ENCODE peak calls at places on chromosomes 2 and 18, in nine cellular contexts. One of them, this sample, is unnamed.
A peak's percentile ranks its signal among the peaks of the same experiment; 100 is the strongest.

GRCh38 chr2:172472441-172473051 is 45.2 kb downstream of the ITGA6 start:
- DNase-seq in stimulated activated CD8-positive, alpha-beta memory T cell treated with anti-CD3 and anti-CD28 coated beads, Interleukin-2, amount 100 ng/mL, for 1 hour: no peak
- DNase-seq in stromal cell of bone marrow: no peak
- DNase-seq in stimulated activated effector memory CD8-positive, alpha-beta T cell treated with anti-CD3 and anti-CD28 coated beads, Interleukin-12 subunit alpha, Interleukin-12 subunit beta, amount 100 ng/mL, for 72 hours: no peak
- DNase-seq in stimulated activated naive CD4-positive, alpha-beta T cell: no peak
- DNase-seq in T-helper 2 cell: no peak
- DNase-seq in dorsolateral prefrontal cortex: no peak
- DNase-seq in AG04449: no peak
- DNase-seq in NCI-H1105: no peak
- DNase-seq in this sample: no peak

GRCh38 chr18:36142751-36143150 is 13.1 kb downstream of the ELP2 start:
- DNase-seq in stimulated activated CD8-positive, alpha-beta memory T cell treated with anti-CD3 and anti-CD28 coated beads, Interleukin-2, amount 100 ng/mL, for 1 hour: no peak
- DNase-seq in stromal cell of bone marrow: no peak
- DNase-seq in stimulated activated effector memory CD8-positive, alpha-beta T cell treated with anti-CD3 and anti-CD28 coated beads, Interleukin-12 subunit alpha, Interleukin-12 subunit beta, amount 100 ng/mL, for 72 hours: no peak
- DNase-seq in stimulated activated naive CD4-positive, alpha-beta T cell: no peak
- DNase-seq in T-helper 2 cell: no peak
- DNase-seq in dorsolateral prefrontal cortex: no peak
- DNase-seq in AG04449: no peak
- DNase-seq in NCI-H1105: no peak
- DNase-seq in this sample: no peak

GRCh38 chr2:28338046-28338753 is 54.5 kb upstream of the FOSL2 start:
- DNase-seq in stimulated activated CD8-positive, alpha-beta memory T cell treated with anti-CD3 and anti-CD28 coated beads, Interleukin-2, amount 100 ng/mL, for 1 hour: no peak
- DNase-seq in stromal cell of bone marrow: peak; percentile 91
- DNase-seq in stimulated activated effector memory CD8-positive, alpha-beta T cell treated with anti-CD3 and anti-CD28 coated beads, Interleukin-12 subunit alpha, Interleukin-12 subunit beta, amount 100 ng/mL, for 72 hours: no peak
- DNase-seq in stimulated activated naive CD4-positive, alpha-beta T cell: no peak
- DNase-seq in T-helper 2 cell: no peak
- DNase-seq in dorsolateral prefrontal cortex: no peak
- DNase-seq in AG04449: peak; percentile 63
- DNase-seq in NCI-H1105: no peak
- DNase-seq in this sample: no peak

GRCh38 chr2:200703132-200703925 is 108.4 kb upstream of the BZW1 start:
- DNase-seq in stimulated activated CD8-positive, alpha-beta memory T cell treated with anti-CD3 and anti-CD28 coated beads, Interleukin-2, amount 100 ng/mL, for 1 hour: no peak
- DNase-seq in stromal cell of bone marrow: peak; percentile 57
- DNase-seq in stimulated activated effector memory CD8-positive, alpha-beta T cell treated with anti-CD3 and anti-CD28 coated beads, Interleukin-12 subunit alpha, Interleukin-12 subunit beta, amount 100 ng/mL, for 72 hours: peak; percentile 67
- DNase-seq in stimulated activated naive CD4-positive, alpha-beta T cell: no peak
- DNase-seq in T-helper 2 cell: no peak
- DNase-seq in dorsolateral prefrontal cortex: no peak
- DNase-seq in AG04449: peak; percentile 26
- DNase-seq in NCI-H1105: peak; percentile 5
- DNase-seq in this sample: no peak

GRCh38 chr2:63056309-63057065 is 5.9 kb downstream of the OTX1 start:
- DNase-seq in stimulated activated CD8-positive, alpha-beta memory T cell treated with anti-CD3 and anti-CD28 coated beads, Interleukin-2, amount 100 ng/mL, for 1 hour: no peak
- DNase-seq in stromal cell of bone marrow: no peak
- DNase-seq in stimulated activated effector memory CD8-positive, alpha-beta T cell treated with anti-CD3 and anti-CD28 coated beads, Interleukin-12 subunit alpha, Interleukin-12 subunit beta, amount 100 ng/mL, for 72 hours: no peak
- DNase-seq in stimulated activated naive CD4-positive, alpha-beta T cell: no peak
- DNase-seq in T-helper 2 cell: no peak
- DNase-seq in dorsolateral prefrontal cortex: no peak
- DNase-seq in AG04449: no peak
- DNase-seq in NCI-H1105: no peak
- DNase-seq in this sample: no peak

GRCh38 chr18:39840406-39840805 is 2114.6 kb upstream of the PIK3C3 start:
- DNase-seq in stimulated activated CD8-positive, alpha-beta memory T cell treated with anti-CD3 and anti-CD28 coated beads, Interleukin-2, amount 100 ng/mL, for 1 hour: no peak
- DNase-seq in stromal cell of bone marrow: no peak
- DNase-seq in stimulated activated effector memory CD8-positive, alpha-beta T cell treated with anti-CD3 and anti-CD28 coated beads, Interleukin-12 subunit alpha, Interleukin-12 subunit beta, amount 100 ng/mL, for 72 hours: no peak
- DNase-seq in stimulated activated naive CD4-positive, alpha-beta T cell: no peak
- DNase-seq in T-helper 2 cell: no peak
- DNase-seq in dorsolateral prefrontal cortex: no peak
- DNase-seq in AG04449: no peak
- DNase-seq in NCI-H1105: no peak
- DNase-seq in this sample: no peak

GRCh38 chr18:72871091-72871490 is 3.3 kb upstream of the NETO1 start:
- DNase-seq in stimulated activated CD8-positive, alpha-beta memory T cell treated with anti-CD3 and anti-CD28 coated beads, Interleukin-2, amount 100 ng/mL, for 1 hour: no peak
- DNase-seq in stromal cell of bone marrow: no peak
- DNase-seq in stimulated activated effector memory CD8-positive, alpha-beta T cell treated with anti-CD3 and anti-CD28 coated beads, Interleukin-12 subunit alpha, Interleukin-12 subunit beta, amount 100 ng/mL, for 72 hours: no peak
- DNase-seq in stimulated activated naive CD4-positive, alpha-beta T cell: no peak
- DNase-seq in T-helper 2 cell: no peak
- DNase-seq in dorsolateral prefrontal cortex: no peak
- DNase-seq in AG04449: peak; percentile 5
- DNase-seq in NCI-H1105: no peak
- DNase-seq in this sample: no peak

GRCh38 chr2:195477248-195477995 is 179.6 kb upstream of the SLC39A10 start:
- DNase-seq in stimulated activated CD8-positive, alpha-beta memory T cell treated with anti-CD3 and anti-CD28 coated beads, Interleukin-2, amount 100 ng/mL, for 1 hour: no peak
- DNase-seq in stromal cell of bone marrow: peak; percentile 33
- DNase-seq in stimulated activated effector memory CD8-positive, alpha-beta T cell treated with anti-CD3 and anti-CD28 coated beads, Interleukin-12 subunit alpha, Interleukin-12 subunit beta, amount 100 ng/mL, for 72 hours: no peak
- DNase-seq in stimulated activated naive CD4-positive, alpha-beta T cell: no peak
- DNase-seq in T-helper 2 cell: no peak
- DNase-seq in dorsolateral prefrontal cortex: no peak
- DNase-seq in AG04449: peak; percentile 72
- DNase-seq in NCI-H1105: no peak
- DNase-seq in this sample: no peak

GRCh38 chr2:677056-677949 is at the start of gene TMEM18:
- DNase-seq in stimulated activated CD8-positive, alpha-beta memory T cell treated with anti-CD3 and anti-CD28 coated beads, Interleukin-2, amount 100 ng/mL, for 1 hour: peak; percentile 78
- DNase-seq in stromal cell of bone marrow: peak; percentile 95
- DNase-seq in stimulated activated effector memory CD8-positive, alpha-beta T cell treated with anti-CD3 and anti-CD28 coated beads, Interleukin-12 subunit alpha, Interleukin-12 subunit beta, amount 100 ng/mL, for 72 hours: peak; percentile 99
- DNase-seq in stimulated activated naive CD4-positive, alpha-beta T cell: peak; percentile 98
- DNase-seq in T-helper 2 cell: peak; percentile 95
- DNase-seq in dorsolateral prefrontal cortex: peak; percentile 90
- DNase-seq in AG04449: peak; percentile 97
- DNase-seq in NCI-H1105: peak; percentile 94
- DNase-seq in this sample: peak; percentile 93

GRCh38 chr18:39561136-39561535 is 1995.5 kb upstream of the CELF4 start:
- DNase-seq in stimulated activated CD8-positive, alpha-beta memory T cell treated with anti-CD3 and anti-CD28 coated beads, Interleukin-2, amount 100 ng/mL, for 1 hour: no peak
- DNase-seq in stromal cell of bone marrow: no peak
- DNase-seq in stimulated activated effector memory CD8-positive, alpha-beta T cell treated with anti-CD3 and anti-CD28 coated beads, Interleukin-12 subunit alpha, Interleukin-12 subunit beta, amount 100 ng/mL, for 72 hours: no peak
- DNase-seq in stimulated activated naive CD4-positive, alpha-beta T cell: no peak
- DNase-seq in T-helper 2 cell: no peak
- DNase-seq in dorsolateral prefrontal cortex: no peak
- DNase-seq in AG04449: no peak
- DNase-seq in NCI-H1105: no peak
- DNase-seq in this sample: no peak

GRCh38 chr2:53505814-53506213 is 261.8 kb upstream of the CHAC2 start:
- DNase-seq in stimulated activated CD8-positive, alpha-beta memory T cell treated with anti-CD3 and anti-CD28 coated beads, Interleukin-2, amount 100 ng/mL, for 1 hour: no peak
- DNase-seq in stromal cell of bone marrow: no peak
- DNase-seq in stimulated activated effector memory CD8-positive, alpha-beta T cell treated with anti-CD3 and anti-CD28 coated beads, Interleukin-12 subunit alpha, Interleukin-12 subunit beta, amount 100 ng/mL, for 72 hours: no peak
- DNase-seq in stimulated activated naive CD4-positive, alpha-beta T cell: no peak
- DNase-seq in T-helper 2 cell: no peak
- DNase-seq in dorsolateral prefrontal cortex: no peak
- DNase-seq in AG04449: no peak
- DNase-seq in NCI-H1105: no peak
- DNase-seq in this sample: no peak

GRCh38 chr2:236561874-236562273 is 7.8 kb upstream of the ACKR3 start:
- DNase-seq in stimulated activated CD8-positive, alpha-beta memory T cell treated with anti-CD3 and anti-CD28 coated beads, Interleukin-2, amount 100 ng/mL, for 1 hour: no peak
- DNase-seq in stromal cell of bone marrow: no peak
- DNase-seq in stimulated activated effector memory CD8-positive, alpha-beta T cell treated with anti-CD3 and anti-CD28 coated beads, Interleukin-12 subunit alpha, Interleukin-12 subunit beta, amount 100 ng/mL, for 72 hours: no peak
- DNase-seq in stimulated activated naive CD4-positive, alpha-beta T cell: no peak
- DNase-seq in T-helper 2 cell: no peak
- DNase-seq in dorsolateral prefrontal cortex: no peak
- DNase-seq in AG04449: no peak
- DNase-seq in NCI-H1105: no peak
- DNase-seq in this sample: no peak

GRCh38 chr2:99763764-99764163 is 273.9 kb upstream of the REV1 start:
- DNase-seq in stimulated activated CD8-positive, alpha-beta memory T cell treated with anti-CD3 and anti-CD28 coated beads, Interleukin-2, amount 100 ng/mL, for 1 hour: no peak
- DNase-seq in stromal cell of bone marrow: no peak
- DNase-seq in stimulated activated effector memory CD8-positive, alpha-beta T cell treated with anti-CD3 and anti-CD28 coated beads, Interleukin-12 subunit alpha, Interleukin-12 subunit beta, amount 100 ng/mL, for 72 hours: no peak
- DNase-seq in stimulated activated naive CD4-positive, alpha-beta T cell: no peak
- DNase-seq in T-helper 2 cell: no peak
- DNase-seq in dorsolateral prefrontal cortex: no peak
- DNase-seq in AG04449: no peak
- DNase-seq in NCI-H1105: no peak
- DNase-seq in this sample: no peak

GRCh38 chr2:208329485-208329884 is 63.4 kb downstream of the PIKFYVE start:
- DNase-seq in stimulated activated CD8-positive, alpha-beta memory T cell treated with anti-CD3 and anti-CD28 coated beads, Interleukin-2, amount 100 ng/mL, for 1 hour: no peak
- DNase-seq in stromal cell of bone marrow: no peak
- DNase-seq in stimulated activated effector memory CD8-positive, alpha-beta T cell treated with anti-CD3 and anti-CD28 coated beads, Interleukin-12 subunit alpha, Interleukin-12 subunit beta, amount 100 ng/mL, for 72 hours: no peak
- DNase-seq in stimulated activated naive CD4-positive, alpha-beta T cell: no peak
- DNase-seq in T-helper 2 cell: no peak
- DNase-seq in dorsolateral prefrontal cortex: no peak
- DNase-seq in AG04449: no peak
- DNase-seq in NCI-H1105: no peak
- DNase-seq in this sample: no peak

GRCh38 chr2:12484536-12485115 is 232.1 kb upstream of the TRIB2 start:
- DNase-seq in stimulated activated CD8-positive, alpha-beta memory T cell treated with anti-CD3 and anti-CD28 coated beads, Interleukin-2, amount 100 ng/mL, for 1 hour: no peak
- DNase-seq in stromal cell of bone marrow: peak; percentile 43
- DNase-seq in stimulated activated effector memory CD8-positive, alpha-beta T cell treated with anti-CD3 and anti-CD28 coated beads, Interleukin-12 subunit alpha, Interleukin-12 subunit beta, amount 100 ng/mL, for 72 hours: no peak
- DNase-seq in stimulated activated naive CD4-positive, alpha-beta T cell: no peak
- DNase-seq in T-helper 2 cell: no peak
- DNase-seq in dorsolateral prefrontal cortex: no peak
- DNase-seq in AG04449: no peak
- DNase-seq in NCI-H1105: no peak
- DNase-seq in this sample: no peak

GRCh38 chr18:48641981-48642380 is 103.2 kb downstream of the CTIF start:
- DNase-seq in stimulated activated CD8-positive, alpha-beta memory T cell treated with anti-CD3 and anti-CD28 coated beads, Interleukin-2, amount 100 ng/mL, for 1 hour: no peak
- DNase-seq in stromal cell of bone marrow: no peak
- DNase-seq in stimulated activated effector memory CD8-positive, alpha-beta T cell treated with anti-CD3 and anti-CD28 coated beads, Interleukin-12 subunit alpha, Interleukin-12 subunit beta, amount 100 ng/mL, for 72 hours: no peak
- DNase-seq in stimulated activated naive CD4-positive, alpha-beta T cell: no peak
- DNase-seq in T-helper 2 cell: no peak
- DNase-seq in dorsolateral prefrontal cortex: no peak
- DNase-seq in AG04449: no peak
- DNase-seq in NCI-H1105: no peak
- DNase-seq in this sample: no peak

GRCh38 chr2:120421830-120422175 is 75.9 kb downstream of the INHBB start:
- DNase-seq in stimulated activated CD8-positive, alpha-beta memory T cell treated with anti-CD3 and anti-CD28 coated beads, Interleukin-2, amount 100 ng/mL, for 1 hour: no peak
- DNase-seq in stromal cell of bone marrow: no peak
- DNase-seq in stimulated activated effector memory CD8-positive, alpha-beta T cell treated with anti-CD3 and anti-CD28 coated beads, Interleukin-12 subunit alpha, Interleukin-12 subunit beta, amount 100 ng/mL, for 72 hours: no peak
- DNase-seq in stimulated activated naive CD4-positive, alpha-beta T cell: no peak
- DNase-seq in T-helper 2 cell: no peak
- DNase-seq in dorsolateral prefrontal cortex: peak; percentile 26
- DNase-seq in AG04449: no peak
- DNase-seq in NCI-H1105: no peak
- DNase-seq in this sample: no peak

GRCh38 chr2:202149155-202149762 is 76.2 kb downstream of the KIAA2012 start:
- DNase-seq in stimulated activated CD8-positive, alpha-beta memory T cell treated with anti-CD3 and anti-CD28 coated beads, Interleukin-2, amount 100 ng/mL, for 1 hour: no peak
- DNase-seq in stromal cell of bone marrow: peak; percentile 43
- DNase-seq in stimulated activated effector memory CD8-positive, alpha-beta T cell treated with anti-CD3 and anti-CD28 coated beads, Interleukin-12 subunit alpha, Interleukin-12 subunit beta, amount 100 ng/mL, for 72 hours: no peak
- DNase-seq in stimulated activated naive CD4-positive, alpha-beta T cell: no peak
- DNase-seq in T-helper 2 cell: no peak
- DNase-seq in dorsolateral prefrontal cortex: peak; percentile 46
- DNase-seq in AG04449: no peak
- DNase-seq in NCI-H1105: no peak
- DNase-seq in this sample: no peak

GRCh38 chr2:212423089-212423488 is 115.5 kb downstream of the ERBB4 start:
- DNase-seq in stimulated activated CD8-positive, alpha-beta memory T cell treated with anti-CD3 and anti-CD28 coated beads, Interleukin-2, amount 100 ng/mL, for 1 hour: no peak
- DNase-seq in stromal cell of bone marrow: no peak
- DNase-seq in stimulated activated effector memory CD8-positive, alpha-beta T cell treated with anti-CD3 and anti-CD28 coated beads, Interleukin-12 subunit alpha, Interleukin-12 subunit beta, amount 100 ng/mL, for 72 hours: no peak
- DNase-seq in stimulated activated naive CD4-positive, alpha-beta T cell: no peak
- DNase-seq in T-helper 2 cell: no peak
- DNase-seq in dorsolateral prefrontal cortex: no peak
- DNase-seq in AG04449: no peak
- DNase-seq in NCI-H1105: no peak
- DNase-seq in this sample: no peak

GRCh38 chr2:118442949-118443348 is 354.7 kb downstream of the INSIG2 start:
- DNase-seq in stimulated activated CD8-positive, alpha-beta memory T cell treated with anti-CD3 and anti-CD28 coated beads, Interleukin-2, amount 100 ng/mL, for 1 hour: no peak
- DNase-seq in stromal cell of bone marrow: no peak
- DNase-seq in stimulated activated effector memory CD8-positive, alpha-beta T cell treated with anti-CD3 and anti-CD28 coated beads, Interleukin-12 subunit alpha, Interleukin-12 subunit beta, amount 100 ng/mL, for 72 hours: no peak
- DNase-seq in stimulated activated naive CD4-positive, alpha-beta T cell: no peak
- DNase-seq in T-helper 2 cell: no peak
- DNase-seq in dorsolateral prefrontal cortex: no peak
- DNase-seq in AG04449: no peak
- DNase-seq in NCI-H1105: no peak
- DNase-seq in this sample: no peak

GRCh38 chr2:119408221-119408619 is 23.4 kb upstream of the TMEM37 start:
- DNase-seq in stimulated activated CD8-positive, alpha-beta memory T cell treated with anti-CD3 and anti-CD28 coated beads, Interleukin-2, amount 100 ng/mL, for 1 hour: no peak
- DNase-seq in stromal cell of bone marrow: no peak
- DNase-seq in stimulated activated effector memory CD8-positive, alpha-beta T cell treated with anti-CD3 and anti-CD28 coated beads, Interleukin-12 subunit alpha, Interleukin-12 subunit beta, amount 100 ng/mL, for 72 hours: no peak
- DNase-seq in stimulated activated naive CD4-positive, alpha-beta T cell: no peak
- DNase-seq in T-helper 2 cell: no peak
- DNase-seq in dorsolateral prefrontal cortex: no peak
- DNase-seq in AG04449: no peak
- DNase-seq in NCI-H1105: no peak
- DNase-seq in this sample: no peak

GRCh38 chr18:63686871-63687270 is 15.9 kb upstream of the SERPINB11 start:
- DNase-seq in stimulated activated CD8-positive, alpha-beta memory T cell treated with anti-CD3 and anti-CD28 coated beads, Interleukin-2, amount 100 ng/mL, for 1 hour: no peak
- DNase-seq in stromal cell of bone marrow: no peak
- DNase-seq in stimulated activated effector memory CD8-positive, alpha-beta T cell treated with anti-CD3 and anti-CD28 coated beads, Interleukin-12 subunit alpha, Interleukin-12 subunit beta, amount 100 ng/mL, for 72 hours: no peak
- DNase-seq in stimulated activated naive CD4-positive, alpha-beta T cell: no peak
- DNase-seq in T-helper 2 cell: no peak
- DNase-seq in dorsolateral prefrontal cortex: no peak
- DNase-seq in AG04449: peak; percentile 14
- DNase-seq in NCI-H1105: no peak
- DNase-seq in this sample: no peak

GRCh38 chr18:5440297-5440696 is 103.5 kb downstream of the EPB41L3 start:
- DNase-seq in stimulated activated CD8-positive, alpha-beta memory T cell treated with anti-CD3 and anti-CD28 coated beads, Interleukin-2, amount 100 ng/mL, for 1 hour: no peak
- DNase-seq in stromal cell of bone marrow: no peak
- DNase-seq in stimulated activated effector memory CD8-positive, alpha-beta T cell treated with anti-CD3 and anti-CD28 coated beads, Interleukin-12 subunit alpha, Interleukin-12 subunit beta, amount 100 ng/mL, for 72 hours: no peak
- DNase-seq in stimulated activated naive CD4-positive, alpha-beta T cell: no peak
- DNase-seq in T-helper 2 cell: no peak
- DNase-seq in dorsolateral prefrontal cortex: no peak
- DNase-seq in AG04449: no peak
- DNase-seq in NCI-H1105: no peak
- DNase-seq in this sample: no peak

GRCh38 chr2:8594731-8595427 is 87.0 kb upstream of the ID2 start:
- DNase-seq in stimulated activated CD8-positive, alpha-beta memory T cell treated with anti-CD3 and anti-CD28 coated beads, Interleukin-2, amount 100 ng/mL, for 1 hour: no peak
- DNase-seq in stromal cell of bone marrow: no peak
- DNase-seq in stimulated activated effector memory CD8-positive, alpha-beta T cell treated with anti-CD3 and anti-CD28 coated beads, Interleukin-12 subunit alpha, Interleukin-12 subunit beta, amount 100 ng/mL, for 72 hours: no peak
- DNase-seq in stimulated activated naive CD4-positive, alpha-beta T cell: no peak
- DNase-seq in T-helper 2 cell: no peak
- DNase-seq in dorsolateral prefrontal cortex: no peak
- DNase-seq in AG04449: no peak
- DNase-seq in NCI-H1105: no peak
- DNase-seq in this sample: no peak

GRCh38 chr2:64625352-64626145 is 28.2 kb downstream of the SERTAD2 start:
- DNase-seq in stimulated activated CD8-positive, alpha-beta memory T cell treated with anti-CD3 and anti-CD28 coated beads, Interleukin-2, amount 100 ng/mL, for 1 hour: no peak
- DNase-seq in stromal cell of bone marrow: no peak
- DNase-seq in stimulated activated effector memory CD8-positive, alpha-beta T cell treated with anti-CD3 and anti-CD28 coated beads, Interleukin-12 subunit alpha, Interleukin-12 subunit beta, amount 100 ng/mL, for 72 hours: no peak
- DNase-seq in stimulated activated naive CD4-positive, alpha-beta T cell: no peak
- DNase-seq in T-helper 2 cell: no peak
- DNase-seq in dorsolateral prefrontal cortex: no peak
- DNase-seq in AG04449: no peak
- DNase-seq in NCI-H1105: no peak
- DNase-seq in this sample: no peak

GRCh38 chr2:159125858-159126257 is 157.4 kb downstream of the TANC1 start:
- DNase-seq in stimulated activated CD8-positive, alpha-beta memory T cell treated with anti-CD3 and anti-CD28 coated beads, Interleukin-2, amount 100 ng/mL, for 1 hour: no peak
- DNase-seq in stromal cell of bone marrow: no peak
- DNase-seq in stimulated activated effector memory CD8-positive, alpha-beta T cell treated with anti-CD3 and anti-CD28 coated beads, Interleukin-12 subunit alpha, Interleukin-12 subunit beta, amount 100 ng/mL, for 72 hours: no peak
- DNase-seq in stimulated activated naive CD4-positive, alpha-beta T cell: no peak
- DNase-seq in T-helper 2 cell: no peak
- DNase-seq in dorsolateral prefrontal cortex: no peak
- DNase-seq in AG04449: no peak
- DNase-seq in NCI-H1105: no peak
- DNase-seq in this sample: no peak

GRCh38 chr2:232873909-232874641 is 4.0 kb downstream of the SNORC start:
- DNase-seq in stimulated activated CD8-positive, alpha-beta memory T cell treated with anti-CD3 and anti-CD28 coated beads, Interleukin-2, amount 100 ng/mL, for 1 hour: no peak
- DNase-seq in stromal cell of bone marrow: no peak
- DNase-seq in stimulated activated effector memory CD8-positive, alpha-beta T cell treated with anti-CD3 and anti-CD28 coated beads, Interleukin-12 subunit alpha, Interleukin-12 subunit beta, amount 100 ng/mL, for 72 hours: no peak
- DNase-seq in stimulated activated naive CD4-positive, alpha-beta T cell: no peak
- DNase-seq in T-helper 2 cell: no peak
- DNase-seq in dorsolateral prefrontal cortex: no peak
- DNase-seq in AG04449: no peak
- DNase-seq in NCI-H1105: no peak
- DNase-seq in this sample: no peak

GRCh38 chr18:26618130-26618529 is 69.8 kb upstream of the KCTD1 start:
- DNase-seq in stimulated activated CD8-positive, alpha-beta memory T cell treated with anti-CD3 and anti-CD28 coated beads, Interleukin-2, amount 100 ng/mL, for 1 hour: no peak
- DNase-seq in stromal cell of bone marrow: no peak
- DNase-seq in stimulated activated effector memory CD8-positive, alpha-beta T cell treated with anti-CD3 and anti-CD28 coated beads, Interleukin-12 subunit alpha, Interleukin-12 subunit beta, amount 100 ng/mL, for 72 hours: no peak
- DNase-seq in stimulated activated naive CD4-positive, alpha-beta T cell: no peak
- DNase-seq in T-helper 2 cell: no peak
- DNase-seq in dorsolateral prefrontal cortex: no peak
- DNase-seq in AG04449: no peak
- DNase-seq in NCI-H1105: no peak
- DNase-seq in this sample: no peak

GRCh38 chr18:28768791-28769768 is 592.1 kb upstream of the CDH2 start:
- DNase-seq in stimulated activated CD8-positive, alpha-beta memory T cell treated with anti-CD3 and anti-CD28 coated beads, Interleukin-2, amount 100 ng/mL, for 1 hour: no peak
- DNase-seq in stromal cell of bone marrow: no peak
- DNase-seq in stimulated activated effector memory CD8-positive, alpha-beta T cell treated with anti-CD3 and anti-CD28 coated beads, Interleukin-12 subunit alpha, Interleukin-12 subunit beta, amount 100 ng/mL, for 72 hours: no peak
- DNase-seq in stimulated activated naive CD4-positive, alpha-beta T cell: no peak
- DNase-seq in T-helper 2 cell: no peak
- DNase-seq in dorsolateral prefrontal cortex: no peak
- DNase-seq in AG04449: no peak
- DNase-seq in NCI-H1105: no peak
- DNase-seq in this sample: no peak

GRCh38 chr18:55494899-55495298 is 93.1 kb downstream of the TCF4 start:
- DNase-seq in stimulated activated CD8-positive, alpha-beta memory T cell treated with anti-CD3 and anti-CD28 coated beads, Interleukin-2, amount 100 ng/mL, for 1 hour: no peak
- DNase-seq in stromal cell of bone marrow: no peak
- DNase-seq in stimulated activated effector memory CD8-positive, alpha-beta T cell treated with anti-CD3 and anti-CD28 coated beads, Interleukin-12 subunit alpha, Interleukin-12 subunit beta, amount 100 ng/mL, for 72 hours: no peak
- DNase-seq in stimulated activated naive CD4-positive, alpha-beta T cell: no peak
- DNase-seq in T-helper 2 cell: no peak
- DNase-seq in dorsolateral prefrontal cortex: no peak
- DNase-seq in AG04449: no peak
- DNase-seq in NCI-H1105: no peak
- DNase-seq in this sample: no peak

GRCh38 chr2:124805060-124805459 is 780.0 kb downstream of the CNTNAP5 start:
- DNase-seq in stimulated activated CD8-positive, alpha-beta memory T cell treated with anti-CD3 and anti-CD28 coated beads, Interleukin-2, amount 100 ng/mL, for 1 hour: no peak
- DNase-seq in stromal cell of bone marrow: no peak
- DNase-seq in stimulated activated effector memory CD8-positive, alpha-beta T cell treated with anti-CD3 and anti-CD28 coated beads, Interleukin-12 subunit alpha, Interleukin-12 subunit beta, amount 100 ng/mL, for 72 hours: no peak
- DNase-seq in stimulated activated naive CD4-positive, alpha-beta T cell: no peak
- DNase-seq in T-helper 2 cell: no peak
- DNase-seq in dorsolateral prefrontal cortex: no peak
- DNase-seq in AG04449: no peak
- DNase-seq in NCI-H1105: no peak
- DNase-seq in this sample: no peak

This sample was measured in effector CD8-positive, alpha-beta T cell.